ENCODE peak calls at places on chromosomes 13 and 19, in five cellular contexts. Z, O, D, M and W are unnamed samples.
A peak's percentile ranks its signal among the peaks of the same experiment; 100 is the strongest.

GRCh38 chr13:31166591-31166990 is 4.9 kb upstream of the HSPH1 start:
- DNase-seq in Z (no peak), O (no peak), D (no peak), M (no peak), W (no peak)

GRCh38 chr13:111853766-111854165 is 213.2 kb upstream of the SOX1 start:
- DNase-seq in Z (no peak), O (no peak), D (no peak), M (no peak), W (no peak)

GRCh38 chr19:48962029-48962848 is 2.9 kb upstream of the FTL start:
- DNase-seq in Z (peak; percentile 37), O (no peak), D (no peak), M (no peak), W (peak; percentile 89)

GRCh38 chr19:15977690-15978089 is 28.9 kb downstream of the OR10H4 start:
- DNase-seq in Z (no peak), O (no peak), D (no peak), M (no peak), W (no peak)

GRCh38 chr19:4878491-4878968 is 11.1 kb upstream of the PLIN3 start:
- DNase-seq in Z (no peak), O (no peak), D (no peak), M (no peak), W (no peak)

GRCh38 chr19:45469835-45470146 is 2.0 kb downstream of the FOSB start:
- DNase-seq in Z (peak; percentile 97), O (peak; percentile 93), D (peak; percentile 86), M (no peak), W (no peak)

GRCh38 chr13:77918391-77919261 is at the start of gene EDNRB:
- DNase-seq in Z (no peak), O (peak; percentile 39), D (peak; percentile 28), M (no peak), W (no peak)

GRCh38 chr19:9906475-9907087 is 29.7 kb downstream of the OLFM2 start:
- DNase-seq in Z (no peak), O (peak; percentile 31), D (no peak), M (no peak), W (no peak)

GRCh38 chr19:6186435-6186834 is 51.0 kb downstream of the ACSBG2 start:
- DNase-seq in Z (no peak), O (no peak), D (no peak), M (no peak), W (no peak)

GRCh38 chr13:84553252-84553651 is 671.0 kb upstream of the SLITRK1 start:
- DNase-seq in Z (no peak), O (no peak), D (no peak), M (no peak), W (no peak)

GRCh38 chr13:50222569-50223332 is 207.5 kb downstream of the KCNRG start:
- DNase-seq in Z (no peak), O (no peak), D (peak; percentile 62), M (no peak), W (peak; percentile 12)

GRCh38 chr19:47572635-47573034 is 313 bp downstream of the ZNF541 start:
- DNase-seq in Z (no peak), O (no peak), D (no peak), M (no peak), W (no peak)

GRCh38 chr19:8539621-8540149 is 25.7 kb upstream of the ZNF414 start:
- DNase-seq in Z (no peak), O (no peak), D (no peak), M (no peak), W (no peak)

GRCh38 chr19:3830841-3831589 is 37.8 kb downstream of the ZFR2 start:
- DNase-seq in Z (no peak), O (peak; percentile 17), D (no peak), M (no peak), W (no peak)

GRCh38 chr13:43132911-43133310 is 109.5 kb downstream of the DNAJC15 start:
- DNase-seq in Z (no peak), O (no peak), D (no peak), M (no peak), W (no peak)

GRCh38 chr13:58858870-58859371 is 1227.4 kb downstream of the PCDH17 start:
- DNase-seq in Z (no peak), O (no peak), D (no peak), M (no peak), W (no peak)

GRCh38 chr13:99746857-99747710 is 224.5 kb downstream of the ZIC5 start:
- DNase-seq in Z (peak; percentile 15), O (no peak), D (no peak), M (no peak), W (no peak)

GRCh38 chr13:43424386-43424785 is 362.4 kb downstream of the ENOX1 start:
- DNase-seq in Z (no peak), O (no peak), D (no peak), M (no peak), W (no peak)

GRCh38 chr19:44609219-44609618 is 4.1 kb upstream of the IGSF23 start:
- DNase-seq in Z (no peak), O (no peak), D (no peak), M (no peak), W (no peak)

GRCh38 chr19:19420570-19421301 is 15.3 kb downstream of the GATAD2A start:
- DNase-seq in Z (no peak), O (no peak), D (no peak), M (no peak), W (no peak)

GRCh38 chr19:35256566-35256965 is 7.8 kb downstream of the LSR start:
- DNase-seq in Z (no peak), O (no peak), D (no peak), M (no peak), W (no peak)

GRCh38 chr13:43934273-43934672 is 54.6 kb downstream of the LACC1 start:
- DNase-seq in Z (no peak), O (no peak), D (no peak), M (no peak), W (no peak)

GRCh38 chr13:75345191-75345590 is 136.8 kb downstream of the TBC1D4 start:
- DNase-seq in Z (no peak), O (no peak), D (no peak), M (no peak), W (no peak)

GRCh38 chr19:7744199-7744786 is 3.0 kb downstream of the CD209 start:
- DNase-seq in Z (no peak), O (no peak), D (no peak), M (no peak), W (no peak)

GRCh38 chr13:100899720-100900316 is 225.2 kb upstream of the TMTC4 start:
- DNase-seq in Z (no peak), O (no peak), D (no peak), M (no peak), W (no peak)

GRCh38 chr13:46126552-46127171 is 21.8 kb upstream of the CPB2 start:
- DNase-seq in Z (peak; percentile 83), O (peak; percentile 68), D (peak; percentile 17), M (peak; percentile 57), W (peak; percentile 74)

GRCh38 chr19:16002985-16003384 is 54.2 kb downstream of the OR10H4 start:
- DNase-seq in Z (no peak), O (no peak), D (no peak), M (no peak), W (no peak)

DNA sequence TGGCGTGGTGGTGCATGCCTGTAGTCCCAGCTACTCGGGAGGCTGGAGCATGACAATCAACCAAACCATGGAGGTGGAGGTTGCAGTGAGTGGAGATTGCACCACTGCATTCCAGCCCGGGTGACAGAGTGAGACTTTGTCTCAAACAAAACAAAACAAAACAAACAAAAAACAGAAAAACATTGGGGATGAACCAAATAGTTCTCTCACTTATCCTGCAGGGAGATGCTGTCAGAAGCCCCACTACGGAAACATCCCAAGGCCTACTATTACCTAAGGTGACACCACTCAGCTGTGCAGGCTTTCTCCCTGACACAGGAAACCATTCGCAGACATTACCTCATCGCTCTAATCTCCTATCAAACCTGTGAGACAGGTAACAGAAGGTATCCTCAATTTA is 113.5 kb downstream of the FOXO1 start:
- DNase-seq in Z (no peak), O (no peak), D (no peak), M (no peak), W (no peak)
- H3K4me3 ChIP-seq in Z (no peak overlapping the region), O (no peak overlapping the region), D (no peak overlapping the region), M (no peak overlapping the region), W (no peak overlapping the region)

DNA sequence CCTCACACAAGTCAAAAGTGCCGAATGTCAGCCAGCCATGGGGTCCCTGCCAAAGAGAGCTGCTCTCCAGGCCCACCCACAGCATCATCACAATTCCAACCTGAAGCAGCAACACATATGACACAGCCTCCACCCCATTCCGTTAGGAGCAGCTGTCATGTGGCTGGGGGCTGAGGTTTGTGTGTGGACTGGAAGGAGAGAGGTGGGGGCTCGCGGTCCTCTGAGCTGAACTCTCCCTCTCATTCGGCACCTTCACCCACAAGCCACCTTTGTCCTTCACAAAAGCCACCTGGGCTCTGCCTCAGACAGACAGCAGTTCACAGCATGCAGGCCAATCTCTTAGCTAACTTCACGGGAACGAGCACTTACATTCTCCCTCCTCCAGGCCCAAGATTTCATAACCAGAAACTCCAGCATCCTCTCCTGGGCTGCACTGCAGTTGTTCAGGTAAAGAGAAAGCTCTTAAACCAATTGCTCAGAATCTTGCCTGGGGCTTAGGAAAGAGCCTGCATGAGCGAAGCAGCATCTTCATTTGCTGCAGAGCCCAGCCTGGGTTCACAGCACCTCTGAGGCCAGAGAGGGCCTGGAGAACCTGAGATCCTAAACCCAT is 7.2 kb downstream of the RAB20 start:
- DNase-seq in Z (no peak), O (no peak), D (no peak), M (no peak), W (no peak)
- H3K4me1 ChIP-seq in Z (no peaks in the 10 kb centered on the region), O (peaks cover 4% of the 10 kb centered on the region), D (peaks cover 8% of the 10 kb centered on the region), M (no peaks in the 10 kb centered on the region), W (peaks cover 18% of the 10 kb centered on the region)

DNA sequence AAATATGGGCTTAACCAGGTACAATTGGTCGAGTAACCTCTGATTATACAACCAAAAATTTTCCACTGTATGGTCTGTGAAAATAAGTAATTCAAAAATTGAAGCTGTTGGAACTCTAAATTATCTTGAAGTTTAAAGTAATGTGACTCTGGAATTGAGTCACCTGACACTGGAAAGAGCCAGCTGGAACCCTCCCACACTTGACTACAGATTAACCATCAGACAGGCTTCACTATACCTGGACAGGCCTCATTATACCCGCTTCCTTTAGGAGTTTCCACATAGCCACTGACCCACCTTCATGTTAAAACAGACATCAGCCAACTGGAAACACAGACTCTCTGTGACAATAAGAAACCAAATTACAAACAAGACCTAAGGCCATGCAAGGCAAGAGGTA is 1.3 kb downstream of the ZNF433 start:
- DNase-seq in Z (no peak), O (no peak), D (no peak), M (no peak), W (no peak)
- H3K4me3 ChIP-seq in Z (no peak overlapping the region), O (peak overlapping the region; percentile 86), D (no peak overlapping the region), M (no peak overlapping the region), W (no peak overlapping the region)

DNA sequence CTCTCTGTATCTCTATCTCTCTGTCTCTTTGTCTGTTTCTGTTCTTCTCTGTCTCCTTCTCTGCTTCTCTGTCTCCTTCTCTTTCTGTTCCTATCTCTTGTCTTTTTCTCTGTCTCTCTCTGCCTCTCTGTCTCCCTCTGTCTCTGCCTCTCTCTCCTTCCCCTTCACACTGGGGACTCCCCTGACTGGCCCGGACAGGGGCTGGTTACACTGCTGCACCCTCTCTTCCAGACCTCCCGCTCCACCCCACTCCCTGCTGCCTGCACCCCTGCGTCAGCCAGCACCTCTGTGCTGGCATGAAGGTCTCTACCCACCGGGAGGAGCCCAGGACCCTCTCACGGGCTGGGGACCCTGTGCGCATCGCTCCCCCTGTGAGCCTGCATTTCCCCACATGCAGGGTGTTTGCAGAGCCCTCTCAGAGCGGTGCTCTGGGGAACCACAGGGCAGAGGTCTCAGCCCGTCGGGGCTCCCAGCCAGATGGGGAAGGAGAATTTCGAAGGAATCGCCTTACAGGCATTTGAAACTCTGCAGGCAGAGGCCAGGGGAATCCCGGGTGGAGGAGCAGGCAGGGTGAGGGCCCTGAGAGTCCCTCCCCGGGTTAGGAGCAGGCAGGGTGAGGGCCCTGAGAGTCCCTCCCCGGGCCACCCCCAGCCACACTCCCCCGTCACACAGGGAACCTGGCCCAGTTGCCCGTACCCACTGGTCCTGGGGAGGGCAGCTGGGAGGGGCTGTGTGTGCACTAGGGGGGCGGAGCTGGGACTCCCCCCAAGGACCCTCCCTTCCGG is 16.1 kb upstream of the TCF3 start:
- DNase-seq in Z (no peak), O (no peak), D (no peak), M (no peak), W (no peak)
- H3K4me1 ChIP-seq in Z (peaks cover 10% of the 10 kb centered on the region), O (peaks cover 5% of the 10 kb centered on the region), D (peaks cover 23% of the 10 kb centered on the region), M (peaks cover 25% of the 10 kb centered on the region), W (no peaks in the 10 kb centered on the region)